ENCODE peak calls at places on chromosome 19, in six cellular contexts. O is ascending aorta, C is left lung, Y is psoas muscle, B is aorta, R is tibial artery. L is an unnamed sample. For H3K36me3, the result is how much of the 10 kb centered on the place peaks cover.

GRCh38 chr19:54164369-54165068 is 5.0 kb upstream of the LENG1 start:
- DNase-seq in O (peak), C (peak), Y (peak), B (peak), R (peak), L (peak)

GRCh38 chr19:53909471-53910169 is 542 bp downstream of the CACNG7 start:
- DNase-seq in O (no peak), C (no peak), Y (peak), B (no peak), R (no peak), L (no peak)

GRCh38 chr19:35125270-35125717 is 9.6 kb downstream of the LGI4 start:
- DNase-seq in O (no peak), C (no peak), Y (peak), B (no peak), R (no peak), L (no peak)

GRCh38 chr19:54724644-54725043 is 402 bp downstream of the KIR3DL3 start:
- DNase-seq in O (no peak), C (no peak), Y (no peak), B (no peak), R (no peak), L (no peak)

GRCh38 chr19:53865918-53866696 is 1.6 kb upstream of the MYADM start:
- DNase-seq in O (peak), C (peak), Y (peak), B (peak), R (peak), L (peak)

GRCh38 chr19:13234518-13234917 is 84.3 kb downstream of the IER2 start:
- DNase-seq in O (peak), C (no peak), Y (peak), B (peak), R (peak), L (peak)

GRCh38 chr19:49954092-49954825 is 6.7 kb downstream of the SIGLEC11 start:
- DNase-seq in O (no peak), C (peak), Y (no peak), B (peak), R (no peak), L (no peak)

GRCh38 chr19:11963566-11964355 is 1.1 kb upstream of the ZNF763 start:
- DNase-seq in O (peak), C (peak), Y (peak), B (peak), R (peak), L (peak)

GRCh38 chr19:10142701-10143375 is 23.1 kb upstream of the EIF3G start:
- DNase-seq in O (no peak), C (no peak), Y (no peak), B (no peak), R (no peak), L (peak)

GRCh38 chr19:32336259-32337111 is 8.9 kb upstream of the ZNF507 start:
- DNase-seq in O (no peak), C (no peak), Y (no peak), B (no peak), R (no peak), L (no peak)

GRCh38 chr19:49017666-49018351 is 918 bp upstream of the LHB start:
- DNase-seq in O (peak), C (peak), Y (peak), B (peak), R (peak), L (peak)

GRCh38 chr19:31100945-31101344 is 248.3 kb downstream of the TSHZ3 start:
- DNase-seq in O (no peak), C (no peak), Y (no peak), B (no peak), R (no peak), L (no peak)

GRCh38 chr19:22545751-22546150 is 88.4 kb upstream of the ZNF492 start:
- DNase-seq in O (no peak), C (no peak), Y (no peak), B (peak), R (peak), L (no peak)

GRCh38 chr19:8017808-8018207 is 12.4 kb upstream of the ELAVL1 start:
- DNase-seq in O (no peak), C (peak), Y (no peak), B (no peak), R (no peak), L (no peak)

GRCh38 chr19:2329162-2329505 is 650 bp downstream of the SPPL2B start:
- DNase-seq in O (no peak), C (no peak), Y (no peak), B (no peak), R (no peak), L (no peak)

GRCh38 chr19:8069116-8069973 is 16.8 kb downstream of the CCL25 start:
- DNase-seq in O (no peak), C (peak), Y (no peak), B (no peak), R (no peak), L (no peak)

GRCh38 chr19:33332248-33332647 is 29.9 kb upstream of the CEBPA start:
- DNase-seq in O (no peak), C (no peak), Y (no peak), B (peak), R (peak), L (no peak)

GRCh38 chr19:16084067-16084685 is 7.9 kb downstream of the TPM4 start:
- DNase-seq in O (no peak), C (no peak), Y (no peak), B (no peak), R (no peak), L (no peak)

GRCh38 chr19:47797996-47798903 is 6.1 kb downstream of the TPRX1 start:
- DNase-seq in O (no peak), C (no peak), Y (no peak), B (no peak), R (no peak), L (no peak)

GRCh38 chr19:54325194-54325621 is 12.2 kb upstream of the LILRA5 start:
- DNase-seq in O (no peak), C (no peak), Y (no peak), B (no peak), R (no peak), L (no peak)

GRCh38 chr19:16168465-16169081 is 4.8 kb downstream of the CIB3 start:
- DNase-seq in O (no peak), C (no peak), Y (no peak), B (no peak), R (no peak), L (no peak)

GRCh38 chr19:39080431-39080830 is 3.7 kb upstream of the ACP7 start:
- DNase-seq in O (no peak), C (no peak), Y (no peak), B (no peak), R (no peak), L (no peak)

GRCh38 chr19:43316591-43317319 is 36.7 kb upstream of the CD177 start:
- DNase-seq in O (no peak), C (no peak), Y (no peak), B (no peak), R (no peak), L (no peak)

GRCh38 chr19:38710416-38710702 is 33.9 kb downstream of the CAPN12 start:
- DNase-seq in O (no peak), C (no peak), Y (no peak), B (no peak), R (no peak), L (no peak)

GRCh38 chr19:41811036-41811435 is 14.6 kb downstream of the CEACAM3 start:
- DNase-seq in O (no peak), C (peak), Y (no peak), B (peak), R (peak), L (no peak)

GRCh38 chr19:48553676-48554384 is 1.9 kb downstream of the SULT2B1 start:
- DNase-seq in O (no peak), C (no peak), Y (peak), B (no peak), R (peak), L (no peak)

GRCh38 chr19:47321582-47321981 is 10.4 kb upstream of the C5AR2 start:
- DNase-seq in O (no peak), C (no peak), Y (no peak), B (no peak), R (no peak), L (no peak)

GRCh38 chr19:29672933-29673336 is 7.7 kb downstream of the PLEKHF1 start:
- DNase-seq in O (no peak), C (peak), Y (peak), B (no peak), R (no peak), L (peak)

GRCh38 chr19:13045812-13046211 is 50.5 kb downstream of the NFIX start:
- DNase-seq in O (no peak), C (no peak), Y (no peak), B (no peak), R (no peak), L (no peak)

GRCh38 chr19:6866646-6867255 is 20.6 kb upstream of the ADGRE1 start:
- DNase-seq in O (no peak), C (no peak), Y (no peak), B (no peak), R (no peak), L (no peak)

GRCh38 chr19:7242601-7243258 is 51.5 kb downstream of the INSR start:
- DNase-seq in O (peak), C (no peak), Y (no peak), B (no peak), R (peak), L (no peak)

GRCh38 chr19:16041571-16042386 is 34.5 kb upstream of the TPM4 start:
- DNase-seq in O (peak), C (peak), Y (peak), B (peak), R (peak), L (peak)

GRCh38 chr19:40688987-40689338 is 1.5 kb downstream of the NUMBL start:
- DNase-seq in O (no peak), C (peak), Y (no peak), B (no peak), R (no peak), L (no peak)

GRCh38 chr19:18609717-18610051 is 3.0 kb upstream of the TMEM59L start:
- DNase-seq in O (no peak), C (no peak), Y (no peak), B (no peak), R (no peak), L (no peak)

GRCh38 chr19:18606281-18607221 is at the start of gene CRLF1:
- DNase-seq in O (no peak), C (no peak), Y (peak), B (no peak), R (no peak), L (no peak)

GRCh38 chr19:18607222-18608101 is 863 bp upstream of the CRLF1 start:
- DNase-seq in O (no peak), C (no peak), Y (peak), B (no peak), R (no peak), L (no peak)

GRCh38 chr19:18608805-18609716 is 2.5 kb upstream of the CRLF1 start:
- DNase-seq in O (no peak), C (no peak), Y (no peak), B (no peak), R (no peak), L (no peak)

DNA sequence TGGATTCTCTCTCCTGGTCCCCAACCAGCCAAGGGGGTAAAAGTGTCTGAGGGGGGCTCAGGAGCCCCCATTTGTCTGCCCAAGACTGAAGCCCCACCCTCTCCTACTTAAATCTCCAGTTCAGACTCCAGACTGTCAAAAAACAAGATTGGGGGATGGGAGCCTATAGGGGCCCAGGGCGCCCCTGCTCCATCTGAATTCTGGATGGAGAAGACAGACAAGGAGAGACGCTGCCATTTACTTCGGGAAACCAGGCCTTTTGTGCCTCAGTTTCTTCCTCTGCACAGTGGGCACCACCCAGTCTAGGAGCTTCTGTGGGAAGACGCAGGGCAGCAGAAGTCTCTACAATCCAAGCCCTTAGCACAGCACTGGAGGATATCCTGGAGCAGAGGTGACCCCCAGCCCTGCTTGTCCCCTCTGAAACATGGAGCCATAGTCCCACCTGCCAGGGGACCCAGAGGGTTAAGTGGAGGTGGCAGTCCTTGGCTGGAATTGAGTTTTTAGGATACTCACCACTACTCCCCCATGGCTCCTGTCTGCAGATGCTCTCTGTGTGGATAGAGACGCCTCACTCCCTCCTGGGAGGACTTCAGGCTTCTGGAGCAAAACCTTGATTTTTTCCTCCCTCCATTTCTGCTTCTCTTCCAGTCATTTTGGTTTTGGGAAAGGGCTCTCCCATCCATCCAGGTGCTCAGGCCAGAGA is 1.7 kb upstream of the CRLF1 start:
- DNase-seq in O (no peak), C (no peak), Y (peak), B (no peak), R (no peak), L (no peak)
- H3K4me3 ChIP-seq in O (no peak), C (no peak), Y (peak), B (no peak), R (peak), L (no peak)

GRCh38 chr19:3527250-3527910 is 11.6 kb upstream of the TEKTIP1 start:
- DNase-seq in O (no peak), C (no peak), Y (no peak), B (no peak), R (no peak), L (no peak)

GRCh38 chr19:3525052-3525451 is 13.9 kb upstream of the TEKTIP1 start:
- DNase-seq in O (no peak), C (no peak), Y (no peak), B (no peak), R (no peak), L (no peak)

GRCh38 chr19:3528080-3528479 is 10.9 kb upstream of the TEKTIP1 start:
- DNase-seq in O (no peak), C (no peak), Y (no peak), B (no peak), R (no peak), L (no peak)

GRCh38 chr19:3528539-3529211 is 10.3 kb upstream of the TEKTIP1 start:
- DNase-seq in O (no peak), C (no peak), Y (no peak), B (no peak), R (no peak), L (no peak)

GRCh38 chr19:3526507-3527244 is 12.3 kb upstream of the TEKTIP1 start:
- DNase-seq in O (no peak), C (no peak), Y (no peak), B (no peak), R (no peak), L (no peak)
- H3K36me3 ChIP-seq in O (half or more), C (under half), Y (half or more), B (under half), R (half or more), L (half or more)

GRCh38 chr19:46256855-46257254 is 27.3 kb downstream of the IGFL1 start:
- DNase-seq in O (no peak), C (no peak), Y (no peak), B (no peak), R (no peak), L (no peak)

GRCh38 chr19:46251415-46251814 is 21.9 kb downstream of the IGFL1 start:
- DNase-seq in O (no peak), C (no peak), Y (no peak), B (no peak), R (no peak), L (no peak)

GRCh38 chr19:46250057-46250456 is 20.5 kb downstream of the IGFL1 start:
- DNase-seq in O (no peak), C (no peak), Y (no peak), B (no peak), R (no peak), L (no peak)

DNA sequence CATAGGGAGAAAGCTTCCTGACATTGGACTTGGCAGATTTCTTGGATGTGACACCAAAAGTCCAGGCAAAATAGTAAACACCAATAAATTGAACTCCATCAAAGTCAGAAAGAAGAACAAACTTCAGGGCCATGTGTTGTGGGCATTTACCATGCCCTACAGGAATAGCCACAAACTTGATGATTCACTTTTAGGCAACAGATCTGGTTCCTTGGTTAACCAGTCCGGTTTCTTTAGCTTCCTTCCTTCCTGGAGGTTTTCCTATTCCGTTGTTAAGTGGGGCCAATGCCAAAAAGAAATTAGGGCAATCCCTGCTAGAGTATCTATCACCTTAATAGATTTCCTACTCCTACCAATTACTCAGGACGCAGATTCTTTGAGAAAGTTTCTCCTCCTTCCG is 25.2 kb downstream of the IGFL1 start:
- DNase-seq in O (no peak), C (no peak), Y (no peak), B (no peak), R (no peak), L (no peak)
- H3K27ac ChIP-seq in O (no peak), C (no peak), Y (no peak), B (no peak), R (no peak), L (no peak)

DNA sequence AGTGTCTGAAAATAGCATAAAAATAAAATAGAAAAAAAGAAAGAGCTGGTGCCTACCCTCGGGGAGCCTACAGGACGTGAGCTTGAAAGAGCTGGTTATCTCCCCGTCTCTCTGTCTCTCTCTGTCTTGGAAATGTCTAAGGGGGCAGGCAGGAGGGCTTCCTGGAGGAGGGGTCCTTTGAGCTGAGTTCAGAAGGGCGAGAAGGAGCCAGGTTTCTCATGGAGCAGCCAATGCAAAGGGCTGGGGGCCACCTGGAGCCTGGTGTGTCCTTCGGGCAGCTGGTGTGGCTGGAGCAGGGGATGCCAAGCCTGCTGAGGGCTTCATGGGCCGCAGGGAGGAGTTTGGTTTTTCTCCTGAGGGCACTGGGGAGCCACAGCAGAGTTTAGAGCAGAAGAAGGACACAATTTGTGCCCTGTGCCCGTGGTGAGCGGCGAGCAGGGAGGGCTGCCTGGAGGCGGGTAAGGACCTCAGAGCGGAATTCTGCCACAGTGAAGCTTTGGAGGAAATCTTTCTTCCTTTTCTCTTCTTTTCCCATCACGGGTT is 38.6 kb downstream of the EFNA2 start:
- DNase-seq in O (no peak), C (no peak), Y (no peak), B (no peak), R (no peak), L (no peak)
- H3K4me3 ChIP-seq in O (peak), C (peak), Y (peak), B (no peak), R (no peak), L (no peak)

GRCh38 chr19:28505134-28505533 is 707.8 kb downstream of the UQCRFS1 start:
- DNase-seq in O (no peak), C (no peak), Y (no peak), B (no peak), R (no peak), L (no peak)
- H3K36me3 ChIP-seq in O (under half), C (under half), Y (under half), B (under half), R (under half), L (under half)

L was measured in effector memory CD4-positive, alpha-beta T cell.